ENCODE peak calls at places on chromosome 14, in eight cellular contexts. L is heart left ventricle; S is naive thymus-derived CD4-positive, alpha-beta T cell; R is right cardiac atrium; A is upper lobe of right lung; M is AG04450; N is H9; B is CD8-positive, alpha-beta T cell. I is an unnamed sample.

GRCh38 chr14:96710060-96710636 is 87.0 kb upstream of the VRK1 start:
- DNase-seq in L (no peak), S (no peak), R (no peak), A (no peak), M (no peak), N (no peak), B (no peak), I (no peak)

GRCh38 chr14:100604709-100605108 is 17.5 kb upstream of the BEGAIN start:
- DNase-seq in L (no peak), S (no peak), R (no peak), A (peak), M (no peak), N (no peak), B (no peak), I (peak)

GRCh38 chr14:34742509-34743115 is 28.2 kb upstream of the CFL2 start:
- DNase-seq in L (no peak), S (no peak), R (no peak), A (no peak), M (no peak), N (no peak), B (no peak), I (no peak)

GRCh38 chr14:100654814-100655795 is 67.9 kb upstream of the BEGAIN start:
- DNase-seq in L (no peak), S (peak), R (no peak), A (no peak), M (no peak), N (peak), B (peak), I (no peak)

GRCh38 chr14:88688386-88688785 is 104.4 kb downstream of the EML5 start:
- DNase-seq in L (no peak), S (no peak), R (no peak), A (no peak), M (no peak), N (no peak), B (no peak), I (no peak)

GRCh38 chr14:70919774-70920173 is 12.5 kb downstream of the PCNX1 start:
- DNase-seq in L (no peak), S (no peak), R (no peak), A (no peak), M (no peak), N (no peak), B (no peak), I (no peak)

GRCh38 chr14:99560946-99561683 is 42.9 kb downstream of the CCDC85C start:
- DNase-seq in L (peak), S (no peak), R (peak), A (no peak), M (no peak), N (no peak), B (no peak), I (no peak)

GRCh38 chr14:22450266-22450665 is 138.8 kb downstream of the DAD1 start:
- DNase-seq in L (no peak), S (no peak), R (no peak), A (no peak), M (no peak), N (no peak), B (no peak), I (no peak)

GRCh38 chr14:61338457-61338856 is 17.1 kb downstream of the PRKCH start:
- DNase-seq in L (no peak), S (no peak), R (no peak), A (no peak), M (no peak), N (no peak), B (no peak), I (no peak)

GRCh38 chr14:98704441-98704840 is 567.6 kb downstream of the BCL11B start:
- DNase-seq in L (no peak), S (peak), R (no peak), A (no peak), M (no peak), N (no peak), B (peak), I (no peak)

GRCh38 chr14:101077511-101078074 is 174.1 kb upstream of the RTL1 start:
- DNase-seq in L (no peak), S (no peak), R (no peak), A (peak), M (no peak), N (peak), B (no peak), I (no peak)

GRCh38 chr14:95319312-95320075 is at the start of gene CLMN:
- DNase-seq in L (peak), S (peak), R (peak), A (peak), M (no peak), N (peak), B (peak), I (no peak)

GRCh38 chr14:34985740-34986139 is 2.9 kb downstream of the SRP54 start:
- DNase-seq in L (no peak), S (no peak), R (no peak), A (no peak), M (no peak), N (no peak), B (no peak), I (no peak)

GRCh38 chr14:99822166-99822527 is 28.9 kb downstream of the EML1 start:
- DNase-seq in L (no peak), S (no peak), R (no peak), A (no peak), M (no peak), N (no peak), B (no peak), I (no peak)

GRCh38 chr14:74217672-74218448 is 21.4 kb upstream of the VSX2 start:
- DNase-seq in L (peak), S (peak), R (peak), A (peak), M (peak), N (peak), B (peak), I (peak)

GRCh38 chr14:60653709-60654161 is 4.5 kb upstream of the SIX1 start:
- DNase-seq in L (no peak), S (no peak), R (no peak), A (no peak), M (no peak), N (peak), B (no peak), I (no peak)

GRCh38 chr14:21072102-21072501 is 2.0 kb downstream of the ARHGEF40 start:
- DNase-seq in L (peak), S (no peak), R (no peak), A (no peak), M (peak), N (no peak), B (no peak), I (no peak)

GRCh38 chr14:34826661-34827060 is 48.5 kb downstream of the BAZ1A start:
- DNase-seq in L (no peak), S (no peak), R (no peak), A (no peak), M (no peak), N (no peak), B (no peak), I (no peak)

GRCh38 chr14:72742682-72743195 is 151.2 kb downstream of the DPF3 start:
- DNase-seq in L (no peak), S (no peak), R (no peak), A (no peak), M (no peak), N (no peak), B (no peak), I (no peak)

GRCh38 chr14:73058923-73059311 is 583 bp downstream of the RBM25 start:
- DNase-seq in L (peak), S (no peak), R (no peak), A (no peak), M (no peak), N (peak), B (peak), I (peak)

GRCh38 chr14:38910092-38910491 is 192.9 kb downstream of the SEC23A start:
- DNase-seq in L (no peak), S (no peak), R (no peak), A (no peak), M (no peak), N (no peak), B (no peak), I (no peak)

GRCh38 chr14:61898568-61898967 is 136.3 kb downstream of the SNAPC1 start:
- DNase-seq in L (no peak), S (no peak), R (peak), A (no peak), M (no peak), N (no peak), B (no peak), I (no peak)

GRCh38 chr14:58960945-58961731 is 227.3 kb upstream of the DAAM1 start:
- DNase-seq in L (no peak), S (no peak), R (peak), A (no peak), M (no peak), N (no peak), B (no peak), I (no peak)

GRCh38 chr14:69699743-69700309 is 67.1 kb upstream of the SRSF5 start:
- DNase-seq in L (no peak), S (no peak), R (no peak), A (no peak), M (no peak), N (no peak), B (no peak), I (no peak)

GRCh38 chr14:25477699-25478098 is 427.8 kb upstream of the STXBP6 start:
- DNase-seq in L (no peak), S (no peak), R (no peak), A (no peak), M (no peak), N (no peak), B (no peak), I (no peak)

GRCh38 chr14:70887207-70888150 is 19.8 kb upstream of the PCNX1 start:
- DNase-seq in L (no peak), S (peak), R (no peak), A (no peak), M (peak), N (no peak), B (no peak), I (no peak)

GRCh38 chr14:35704793-35705493 is 104.2 kb downstream of the RALGAPA1 start:
- DNase-seq in L (no peak), S (no peak), R (no peak), A (no peak), M (no peak), N (no peak), B (no peak), I (no peak)

GRCh38 chr14:59161571-59162175 is 26.8 kb upstream of the DAAM1 start:
- DNase-seq in L (peak), S (peak), R (peak), A (no peak), M (peak), N (no peak), B (no peak), I (no peak)

GRCh38 chr14:37580146-37580545 is 14.9 kb downstream of the FOXA1 start:
- DNase-seq in L (no peak), S (no peak), R (no peak), A (no peak), M (no peak), N (no peak), B (no peak), I (no peak)

GRCh38 chr14:36173161-36173560 is 3.4 kb downstream of the PTCSC3 start:
- DNase-seq in L (no peak), S (no peak), R (no peak), A (no peak), M (no peak), N (no peak), B (no peak), I (no peak)

GRCh38 chr14:56129941-56130340 is 11.7 kb downstream of the PELI2 start:
- DNase-seq in L (peak), S (no peak), R (peak), A (no peak), M (no peak), N (no peak), B (no peak), I (no peak)

GRCh38 chr14:94129758-94130414 is 482 bp upstream of the IFI27L2 start:
- DNase-seq in L (peak), S (no peak), R (peak), A (no peak), M (no peak), N (peak), B (no peak), I (no peak)

GRCh38 chr14:93582516-93582915 is 151.8 kb downstream of the UNC79 start:
- DNase-seq in L (peak), S (no peak), R (no peak), A (no peak), M (no peak), N (no peak), B (no peak), I (no peak)

GRCh38 chr14:53151867-53152626 is 1.1 kb downstream of the DDHD1 start:
- DNase-seq in L (peak), S (peak), R (peak), A (peak), M (no peak), N (peak), B (peak), I (peak)

GRCh38 chr14:94601961-94602391 is 10.2 kb upstream of the SERPINA3 start:
- DNase-seq in L (peak), S (no peak), R (peak), A (no peak), M (peak), N (peak), B (no peak), I (no peak)

GRCh38 chr14:102182901-102183619 is 43.4 kb downstream of the WDR20 start:
- DNase-seq in L (no peak), S (no peak), R (no peak), A (no peak), M (no peak), N (no peak), B (no peak), I (no peak)

GRCh38 chr14:102182190-102182589 is 42.5 kb downstream of the WDR20 start:
- DNase-seq in L (no peak), S (no peak), R (no peak), A (no peak), M (no peak), N (no peak), B (no peak), I (no peak)

GRCh38 chr14:102181187-102181586 is 41.5 kb downstream of the WDR20 start:
- DNase-seq in L (no peak), S (no peak), R (no peak), A (no peak), M (no peak), N (no peak), B (no peak), I (no peak)

GRCh38 chr14:102183922-102184677 is 44.4 kb downstream of the WDR20 start:
- DNase-seq in L (no peak), S (no peak), R (no peak), A (no peak), M (no peak), N (no peak), B (no peak), I (no peak)

DNA sequence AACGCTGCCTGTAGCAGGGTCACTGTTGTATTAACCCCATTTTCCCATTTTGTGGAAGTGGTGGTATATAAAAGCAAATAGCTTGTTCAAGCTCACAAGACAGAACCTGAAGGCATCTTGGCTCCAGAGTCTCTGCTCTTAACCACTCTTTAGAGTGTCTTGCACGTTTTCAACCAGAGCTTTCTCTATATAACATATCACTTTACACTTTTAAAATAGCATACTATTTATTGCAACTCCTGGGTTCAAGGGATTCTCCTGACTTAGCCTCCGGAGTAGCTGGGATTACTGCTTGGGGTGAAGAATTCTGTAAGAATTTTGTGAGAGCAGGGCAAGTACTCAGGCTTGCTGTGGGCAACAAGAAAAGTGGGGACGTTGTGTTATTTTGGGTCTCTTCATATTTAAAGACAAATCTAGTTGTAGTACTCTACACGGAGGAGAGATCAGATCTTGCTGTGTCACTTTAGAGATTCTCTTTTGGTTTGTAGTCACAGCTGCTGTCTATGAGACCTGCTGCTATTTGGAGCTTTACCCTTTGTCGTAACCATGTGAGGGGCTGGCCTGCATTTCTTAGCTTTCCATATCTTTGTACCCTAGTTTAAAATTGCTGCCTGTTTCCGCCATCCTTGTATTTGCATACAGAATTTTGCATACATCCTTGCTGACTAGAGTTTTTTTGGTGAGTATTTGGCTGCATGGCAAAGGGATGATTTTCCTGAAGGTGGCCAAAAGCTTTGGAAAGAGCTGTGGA is 40.7 kb downstream of the WDR20 start:
- DNase-seq in L (no peak), S (no peak), R (no peak), A (no peak), M (no peak), N (no peak), B (no peak), I (no peak)
- H3K27ac ChIP-seq in L (no peak), S (no peak), R (no peak), A (no peak), M (no peak), N (no peak), B (no peak), I (peak)

DNA sequence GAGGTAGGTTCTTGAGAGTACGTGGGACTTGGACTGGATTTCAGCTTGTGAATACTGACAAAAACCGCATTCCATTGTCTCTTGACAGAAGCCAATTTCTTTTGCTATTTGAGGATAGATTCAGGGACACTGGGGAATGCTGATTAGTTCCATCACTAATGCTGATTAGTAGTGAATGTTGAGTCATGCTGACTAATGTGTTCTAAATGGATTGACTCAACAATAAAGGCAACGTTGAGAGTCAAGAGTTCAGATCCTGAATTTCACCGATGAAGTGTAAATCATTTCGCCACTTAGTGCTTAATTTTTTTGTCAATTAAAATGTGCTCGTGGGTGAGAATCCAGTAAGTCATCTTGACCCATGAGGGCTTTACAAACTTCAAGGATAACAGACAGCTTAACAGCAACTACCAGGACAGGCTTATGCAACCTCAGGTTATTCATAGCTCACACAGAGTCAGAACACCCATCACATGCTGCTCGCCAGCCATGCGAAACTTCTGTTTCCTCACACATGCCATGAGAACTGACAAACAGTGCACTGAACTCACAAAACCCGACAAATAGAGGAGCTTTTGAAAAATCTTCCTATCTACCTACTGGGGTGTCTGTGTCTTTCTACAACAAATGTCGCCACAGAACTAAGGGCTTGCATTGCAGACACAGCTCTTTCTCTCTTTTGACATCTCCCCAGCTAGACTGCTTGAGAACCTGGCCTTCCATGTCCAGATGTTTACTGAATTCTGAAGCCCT is 316.5 kb downstream of the ZFP36L1 start:
- DNase-seq in L (peak), S (no peak), R (peak), A (peak), M (peak), N (no peak), B (no peak), I (no peak)
- H3K27ac ChIP-seq in L (peak), S (no peak), R (peak), A (peak), M (peak), N (no peak), B (no peak), I (peak)

GRCh38 chr14:103550451-103551337 is 11.8 kb downstream of the BAG5 start:
- DNase-seq in L (no peak), S (no peak), R (peak), A (peak), M (no peak), N (no peak), B (no peak), I (no peak)
- H3K27ac ChIP-seq in L (peak), S (no peak), R (peak), A (peak), M (no peak), N (no peak), B (no peak), I (peak)

GRCh38 chr14:23984891-23985607 is 3.7 kb upstream of the DHRS4L2 start:
- DNase-seq in L (no peak), S (no peak), R (peak), A (no peak), M (peak), N (no peak), B (no peak), I (no peak)
- H3K27ac ChIP-seq in L (no peak), S (no peak), R (no peak), A (no peak), M (no peak), N (no peak), B (no peak), I (no peak)

DNA sequence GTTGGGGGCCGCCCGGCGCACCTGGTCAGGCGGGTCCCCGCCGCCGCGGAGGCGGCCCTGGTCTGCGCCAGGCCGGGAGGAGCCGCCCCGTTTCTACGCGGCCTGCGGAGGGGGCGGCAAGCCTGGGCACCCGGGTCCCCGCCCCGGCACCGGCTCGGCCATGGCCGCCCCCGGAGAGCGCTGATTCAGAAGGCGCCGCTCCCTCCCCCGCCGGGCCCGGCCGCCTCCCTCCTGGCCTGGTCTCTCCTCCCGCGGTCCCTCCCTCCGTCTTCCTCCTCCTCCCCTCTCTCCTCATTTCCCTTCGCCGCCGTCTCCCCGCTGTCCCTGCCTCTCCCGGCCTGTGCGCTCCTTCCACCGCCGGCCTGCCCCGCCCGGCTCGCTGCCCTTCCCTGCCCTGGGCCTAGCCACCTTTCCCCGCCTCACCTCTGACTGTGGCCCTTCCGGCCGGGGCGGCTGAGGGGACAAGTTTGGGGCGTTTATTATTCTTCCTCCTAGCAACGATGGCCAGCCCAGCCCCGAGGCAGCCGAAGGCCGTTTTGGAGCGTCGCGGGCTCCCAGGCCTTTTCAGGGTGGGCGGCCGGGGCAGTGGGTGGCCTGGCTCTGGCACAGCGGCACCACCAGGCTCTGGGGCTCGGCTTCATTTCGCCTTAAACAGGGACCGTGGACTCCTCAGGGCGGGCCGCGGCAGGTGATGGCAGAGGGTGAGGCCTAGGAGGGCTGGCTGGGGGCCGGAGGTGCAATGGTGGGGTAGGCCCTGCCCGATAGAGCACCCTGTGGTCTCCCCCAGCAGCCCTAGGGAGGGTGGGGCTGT is 768 bp downstream of the CEP170B start:
- DNase-seq in L (peak), S (no peak), R (peak), A (peak), M (peak), N (peak), B (no peak), I (peak)
- H3K27ac ChIP-seq in L (peak), S (peak), R (no peak), A (peak), M (peak), N (no peak), B (no peak), I (no peak)

GRCh38 chr14:33682746-33683145 is 268.1 kb downstream of the EGLN3 start:
- DNase-seq in L (peak), S (no peak), R (peak), A (no peak), M (peak), N (no peak), B (no peak), I (no peak)
- H3K27ac ChIP-seq in L (peak), S (no peak), R (no peak), A (no peak), M (peak), N (no peak), B (no peak), I (no peak)

DNA sequence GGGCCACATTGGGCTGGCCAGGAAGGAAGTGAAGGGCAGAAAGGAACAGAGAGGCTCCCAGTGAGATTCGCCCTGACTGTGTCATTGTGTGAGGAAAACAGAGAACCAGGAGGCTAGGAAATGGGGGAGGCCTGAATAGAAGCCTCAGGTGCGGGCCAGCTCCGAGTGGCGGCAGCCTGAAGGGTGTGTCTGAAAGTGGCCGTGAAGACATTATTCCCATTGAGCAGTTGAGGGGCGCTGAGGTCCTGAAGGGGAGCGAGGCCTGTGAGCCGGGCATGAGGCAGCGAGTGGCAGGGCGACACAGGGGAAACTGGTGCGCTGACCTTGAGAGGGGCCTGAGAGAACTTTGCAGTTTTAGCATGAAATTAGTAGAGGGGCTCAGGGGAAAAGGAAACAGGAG is 6.9 kb downstream of the CLBA1 start:
- DNase-seq in L (no peak), S (no peak), R (no peak), A (no peak), M (no peak), N (no peak), B (no peak), I (no peak)
- H3K27ac ChIP-seq in L (no peak), S (no peak), R (no peak), A (no peak), M (no peak), N (no peak), B (no peak), I (no peak)